ENCODE peak calls at places on chromosomes 4 and X, in eight cellular contexts. E is prostate gland, S is HL-60, H is HCT116, N is transverse colon, M is GM23338, Z is breast epithelium, Q is K562. O is an unnamed sample.

GRCh38 chr4:2991243-2991642 is 27.9 kb downstream of the GRK4 start:
- DNase-seq in E (no peak), S (no peak), H (no peak), N (no peak), M (no peak), Z (no peak), Q (no peak), O (no peak)

GRCh38 chr4:75289843-75290616 is 224.2 kb downstream of the RCHY1 start:
- DNase-seq in E (peak), S (no peak), H (peak), N (peak), M (peak), Z (no peak), Q (no peak), O (no peak)

GRCh38 chr4:73918058-73918457 is 48.9 kb downstream of the CXCL1 start:
- DNase-seq in E (peak), S (no peak), H (no peak), N (no peak), M (no peak), Z (no peak), Q (no peak), O (no peak)

GRCh38 chrX:107483976-107484726 is 34.7 kb downstream of the FRMPD3 start:
- DNase-seq in E (no peak), S (no peak), H (no peak), N (no peak), M (peak), Z (no peak), Q (peak), O (no peak)

GRCh38 chr4:183721207-183722081 is 62.4 kb downstream of the TRAPPC11 start:
- DNase-seq in E (no peak), S (peak), H (no peak), N (peak), M (peak), Z (no peak), Q (no peak), O (peak)

GRCh38 chr4:176406736-176407135 is 87.0 kb downstream of the SPCS3 start:
- DNase-seq in E (no peak), S (no peak), H (no peak), N (no peak), M (no peak), Z (no peak), Q (no peak), O (peak)

GRCh38 chrX:107445146-107445545 is 4.3 kb upstream of the FRMPD3 start:
- DNase-seq in E (no peak), S (no peak), H (no peak), N (no peak), M (no peak), Z (no peak), Q (no peak), O (no peak)

GRCh38 chr4:33924239-33924638 is 2320.1 kb downstream of the ARAP2 start:
- DNase-seq in E (no peak), S (no peak), H (peak), N (no peak), M (peak), Z (no peak), Q (no peak), O (peak)

GRCh38 chr4:14225683-14226207 is 598.2 kb upstream of the BOD1L1 start:
- DNase-seq in E (no peak), S (no peak), H (no peak), N (no peak), M (no peak), Z (no peak), Q (no peak), O (no peak)

GRCh38 chr4:119212251-119212963 is at the start of gene USP53:
- DNase-seq in E (peak), S (peak), H (peak), N (peak), M (peak), Z (peak), Q (peak), O (peak)

GRCh38 chr4:124433500-124433899 is 279.0 kb downstream of the ANKRD50 start:
- DNase-seq in E (no peak), S (no peak), H (no peak), N (no peak), M (no peak), Z (no peak), Q (no peak), O (peak)

GRCh38 chr4:151576627-151577026 is 167.7 kb downstream of the FHIP1A start:
- DNase-seq in E (no peak), S (no peak), H (no peak), N (no peak), M (no peak), Z (no peak), Q (no peak), O (no peak)

GRCh38 chr4:2796261-2797187 is 3.6 kb downstream of the SH3BP2 start:
- DNase-seq in E (peak), S (no peak), H (no peak), N (peak), M (no peak), Z (peak), Q (no peak), O (peak)

GRCh38 chrX:103101280-103102042 is 8.5 kb upstream of the NXF3 start:
- DNase-seq in E (no peak), S (no peak), H (no peak), N (no peak), M (peak), Z (no peak), Q (peak), O (peak)

GRCh38 chrX:1242901-1243402 is 25.7 kb upstream of the CSF2RA start:
- DNase-seq in E (no peak), S (no peak), H (no peak), N (no peak), M (peak), Z (no peak), Q (no peak), O (no peak)

GRCh38 chr4:183347586-183347985 is 25.4 kb upstream of the CLDN24 start:
- DNase-seq in E (no peak), S (no peak), H (no peak), N (no peak), M (no peak), Z (no peak), Q (no peak), O (no peak)

GRCh38 chrX:125952973-125953372 is 213.1 kb downstream of the DCAF12L2 start:
- DNase-seq in E (no peak), S (no peak), H (no peak), N (no peak), M (no peak), Z (no peak), Q (no peak), O (no peak)

GRCh38 chr4:182189107-182189878 is 53.9 kb upstream of the TENM3 start:
- DNase-seq in E (no peak), S (no peak), H (no peak), N (no peak), M (no peak), Z (no peak), Q (peak), O (no peak)

GRCh38 chr4:185994750-185995149 is 74.2 kb upstream of the TLR3 start:
- DNase-seq in E (no peak), S (no peak), H (no peak), N (no peak), M (no peak), Z (no peak), Q (no peak), O (no peak)

GRCh38 chrX:29690061-29690460 is 525.3 kb upstream of the MAGEB2 start:
- DNase-seq in E (no peak), S (no peak), H (no peak), N (no peak), M (no peak), Z (no peak), Q (no peak), O (peak)

GRCh38 chrX:4240541-4241194 is 527.2 kb upstream of the PRKX start:
- DNase-seq in E (no peak), S (peak), H (no peak), N (no peak), M (no peak), Z (no peak), Q (no peak), O (no peak)

GRCh38 chr4:174521800-174522182 is 497 bp downstream of the HPGD start:
- DNase-seq in E (peak), S (no peak), H (no peak), N (peak), M (peak), Z (no peak), Q (no peak), O (no peak)

GRCh38 chr4:1347410-1347864 is 429 bp downstream of the UVSSA start:
- DNase-seq in E (peak), S (no peak), H (no peak), N (peak), M (peak), Z (peak), Q (no peak), O (peak)

GRCh38 chr4:147481577-147482109 is 746 bp downstream of the EDNRA start:
- DNase-seq in E (no peak), S (no peak), H (no peak), N (no peak), M (peak), Z (no peak), Q (no peak), O (no peak)

GRCh38 chr4:147479817-147480216 is 1.1 kb upstream of the EDNRA start:
- DNase-seq in E (peak), S (no peak), H (no peak), N (no peak), M (no peak), Z (no peak), Q (no peak), O (no peak)

GRCh38 chr4:147480502-147480890 is 401 bp upstream of the EDNRA start:
- DNase-seq in E (no peak), S (no peak), H (no peak), N (no peak), M (no peak), Z (no peak), Q (no peak), O (no peak)

GRCh38 chr4:147482281-147482680 is 1.4 kb downstream of the EDNRA start:
- DNase-seq in E (no peak), S (no peak), H (no peak), N (no peak), M (no peak), Z (no peak), Q (no peak), O (no peak)

DNA sequence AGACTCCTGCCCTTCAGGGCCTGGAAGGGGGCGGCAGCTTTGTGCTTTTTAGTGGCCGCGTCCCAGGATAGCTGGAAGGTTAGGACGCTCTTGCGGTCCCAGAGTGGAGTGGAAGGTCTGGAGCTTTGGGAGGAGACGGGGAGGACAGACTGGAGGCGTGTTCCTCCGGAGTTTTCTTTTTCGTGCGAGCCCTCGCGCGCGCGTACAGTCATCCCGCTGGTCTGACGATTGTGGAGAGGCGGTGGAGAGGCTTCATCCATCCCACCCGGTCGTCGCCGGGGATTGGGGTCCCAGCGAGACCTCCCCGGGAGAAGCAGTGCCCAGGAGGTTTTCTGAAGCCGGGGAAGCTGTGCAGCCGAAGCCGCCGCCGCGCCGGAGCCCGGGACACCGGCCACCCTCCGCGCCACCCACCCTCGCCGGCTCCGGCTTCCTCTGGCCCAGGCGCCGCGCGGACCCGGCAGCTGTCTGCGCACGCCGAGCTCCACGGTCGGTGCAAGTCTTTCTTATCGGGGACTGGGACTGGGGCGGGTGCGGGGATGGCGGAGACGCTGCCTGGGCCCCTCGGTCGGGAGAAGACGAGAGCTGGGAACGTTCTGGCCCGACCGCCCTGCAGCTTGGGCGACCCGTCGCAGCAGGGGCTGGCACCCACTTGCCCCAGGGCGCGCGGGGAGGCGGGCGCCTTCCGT is at the start of gene EDNRA:
- DNase-seq in E (no peak), S (no peak), H (no peak), N (no peak), M (peak), Z (no peak), Q (no peak), O (no peak)
- TF ChIP-seq POLR2AphosphoS5 in E (no peak), S (no peak), H (no peak), N (no peak), M (peak), Z (no peak), Q (no peak), O (no peak)

DNA sequence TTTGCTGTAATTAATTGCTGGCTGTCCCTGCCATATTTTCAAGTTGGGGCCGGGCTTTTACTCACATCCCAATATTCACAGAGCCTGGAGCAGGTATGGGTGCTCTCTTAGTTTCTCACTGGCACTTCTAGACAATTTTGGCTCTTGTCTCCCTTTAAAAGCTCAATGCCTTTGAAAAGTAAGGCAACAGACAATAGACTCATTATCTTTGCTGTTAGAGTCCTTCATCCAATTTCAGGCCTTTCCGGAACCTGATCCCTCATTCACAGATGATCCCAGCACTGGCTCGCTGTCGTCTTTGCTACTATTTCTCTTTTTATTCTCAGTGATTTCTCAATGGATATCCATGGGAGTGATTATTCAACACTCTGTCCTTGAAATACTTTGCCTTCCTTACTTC is 6.7 kb downstream of the ARSJ start:
- DNase-seq in E (no peak), S (no peak), H (no peak), N (no peak), M (no peak), Z (no peak), Q (no peak), O (no peak)
- H3K27ac ChIP-seq in E (no peak), S (no peak), H (no peak), N (no peak), M (no peak), Z (peak), Q (no peak), O (peak)

DNA sequence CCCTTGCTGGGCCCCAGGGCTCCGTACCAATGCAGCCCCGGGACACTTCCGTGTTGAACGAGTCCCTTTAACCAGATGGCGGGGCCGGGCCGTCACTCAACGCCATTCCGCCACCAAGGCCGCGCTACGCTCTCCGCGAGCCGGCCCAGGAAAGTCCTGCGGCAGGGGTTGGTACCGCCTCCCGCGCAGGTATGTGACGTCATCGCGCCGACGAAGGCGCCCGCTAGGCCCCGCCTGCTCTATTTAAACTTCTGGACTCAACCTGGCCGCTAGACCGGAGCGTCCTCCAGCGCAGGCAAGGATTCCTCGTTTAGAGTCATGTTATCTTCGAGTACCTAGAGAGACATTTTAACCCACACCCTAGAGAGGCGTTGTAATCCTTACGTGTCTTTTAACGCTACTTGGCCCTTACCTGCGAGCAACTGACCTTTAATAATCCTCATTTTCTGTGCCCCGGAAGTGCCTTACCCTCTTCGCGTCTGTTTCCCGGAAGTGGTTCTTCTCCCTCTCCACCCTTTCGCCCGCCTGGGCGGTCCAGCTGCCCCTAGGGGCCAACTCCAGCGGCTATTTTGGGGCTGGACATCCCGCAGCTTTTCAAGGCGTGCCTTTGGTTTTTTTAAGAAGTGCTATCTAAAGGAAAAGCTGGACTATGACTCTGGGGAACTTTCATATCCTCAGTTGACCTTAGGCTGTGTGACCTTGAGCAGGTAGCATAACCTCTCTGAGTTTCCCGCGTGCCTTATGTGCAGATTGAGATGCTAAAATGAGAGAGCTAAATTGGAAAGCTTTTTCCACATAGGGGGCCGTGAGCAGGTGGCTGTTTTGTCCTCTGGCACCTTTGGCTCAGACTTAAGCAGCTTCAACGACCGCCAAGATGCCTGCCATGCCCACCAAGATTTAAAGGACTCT is at the start of gene PNPLA4:
- DNase-seq in E (peak), S (peak), H (peak), N (peak), M (peak), Z (peak), Q (peak), O (peak)
- TF ChIP-seq POLR2AphosphoS5 in E (peak), S (peak), H (peak), N (peak), M (peak), Z (peak), Q (peak), O (no peak)

DNA sequence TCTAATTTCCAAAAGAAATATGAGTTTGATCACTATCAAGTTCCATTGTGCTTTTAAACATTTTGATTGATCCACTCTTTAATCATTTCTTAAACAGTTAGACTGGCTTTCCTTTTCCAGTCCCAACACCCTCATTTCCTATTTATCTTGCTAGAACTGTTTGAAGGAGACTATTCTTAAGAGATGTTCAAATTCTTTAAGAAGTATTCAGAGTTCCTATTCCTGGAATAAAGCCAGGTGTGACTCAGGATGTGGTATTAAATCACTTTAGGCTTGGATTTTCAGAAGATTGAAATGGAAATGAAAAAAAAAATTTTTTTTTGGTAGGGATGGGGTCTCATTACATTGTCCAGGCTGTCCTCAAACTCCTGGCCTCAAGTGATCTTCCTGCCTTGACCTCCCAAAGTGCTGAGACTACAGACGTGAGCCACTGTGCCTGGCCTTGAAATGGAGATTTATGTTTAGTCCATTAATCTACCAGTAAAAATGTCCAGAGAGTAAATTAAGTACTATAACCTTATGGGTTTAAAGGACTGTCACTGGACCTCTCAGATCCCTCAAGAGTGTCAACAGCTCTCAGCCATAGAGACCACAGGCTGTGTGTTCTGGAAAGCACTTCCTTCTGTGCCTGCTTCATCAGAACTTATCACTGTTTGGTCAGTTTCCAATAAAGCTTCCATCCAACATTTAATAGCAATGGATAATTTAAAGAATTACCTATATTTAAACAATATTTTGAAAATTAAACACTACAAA is 90.7 kb downstream of the CDS1 start:
- DNase-seq in E (no peak), S (no peak), H (peak), N (no peak), M (no peak), Z (no peak), Q (no peak), O (peak)
- H3K27ac ChIP-seq in E (no peak), S (no peak), H (peak), N (no peak), M (no peak), Z (no peak), Q (no peak), O (peak)

O was measured in endothelial cell of umbilical vein.